ENCODE peak calls at places on chromosomes 3 and 15, in ten cellular contexts. One of them, this sample, is unnamed.

GRCh38 chr15:58555168-58556027 is 123.6 kb downstream of the LIPC start:
- DNase-seq in adrenal gland: peak; percentile 38
- DNase-seq in GM06990: no peak
- DNase-seq in HCT116: no peak
- DNase-seq in cardiac fibroblast: no peak
- DNase-seq in neural progenitor cell: peak; percentile 45
- DNase-seq in body of pancreas: no peak
- DNase-seq in bronchial epithelial cell: no peak
- DNase-seq in heart right ventricle: no peak
- DNase-seq in foreskin fibroblast: no peak
- DNase-seq in this sample: no peak

GRCh38 chr3:11238057-11238456 is 34.1 kb upstream of the ATG7 start:
- DNase-seq in HCT116: peak; percentile 13
- DNase-seq in body of pancreas: no peak
- DNase-seq in neural progenitor cell: no peak
- DNase-seq in bronchial epithelial cell: peak; percentile 85
- DNase-seq in adrenal gland: no peak
- DNase-seq in GM06990: peak; percentile 11
- DNase-seq in heart right ventricle: no peak
- DNase-seq in cardiac fibroblast: peak; percentile 94
- DNase-seq in foreskin fibroblast: peak; percentile 57
- DNase-seq in this sample: peak; percentile 74

GRCh38 chr3:148309390-148310035 is 388.2 kb upstream of the AGTR1 start:
- DNase-seq in GM06990: no peak
- DNase-seq in HCT116: peak; percentile 45
- DNase-seq in foreskin fibroblast: peak; percentile 73
- DNase-seq in neural progenitor cell: peak; percentile 72
- DNase-seq in heart right ventricle: no peak
- DNase-seq in adrenal gland: no peak
- DNase-seq in cardiac fibroblast: peak; percentile 72
- DNase-seq in bronchial epithelial cell: peak; percentile 36
- DNase-seq in body of pancreas: peak; percentile 52
- DNase-seq in this sample: no peak

GRCh38 chr15:73924258-73924921 is 1.9 kb upstream of the LOXL1 start:
- DNase-seq in heart right ventricle: peak; percentile 30
- DNase-seq in HCT116: no peak
- DNase-seq in neural progenitor cell: peak; percentile 39
- DNase-seq in GM06990: no peak
- DNase-seq in bronchial epithelial cell: peak; percentile 75
- DNase-seq in body of pancreas: no peak
- DNase-seq in cardiac fibroblast: peak; percentile 90
- DNase-seq in adrenal gland: no peak
- DNase-seq in foreskin fibroblast: peak; percentile 93
- DNase-seq in this sample: peak; percentile 76

GRCh38 chr3:45381168-45381852 is 7.1 kb upstream of the LARS2 start:
- DNase-seq in heart right ventricle: no peak
- DNase-seq in bronchial epithelial cell: peak; percentile 54
- DNase-seq in GM06990: no peak
- DNase-seq in body of pancreas: peak; percentile 6
- DNase-seq in cardiac fibroblast: peak; percentile 10
- DNase-seq in adrenal gland: no peak
- DNase-seq in neural progenitor cell: no peak
- DNase-seq in foreskin fibroblast: no peak
- DNase-seq in HCT116: no peak
- DNase-seq in this sample: no peak

GRCh38 chr3:143334231-143334630 is 214.7 kb downstream of the CHST2 start:
- DNase-seq in foreskin fibroblast: peak; percentile 69
- DNase-seq in GM06990: no peak
- DNase-seq in HCT116: no peak
- DNase-seq in adrenal gland: no peak
- DNase-seq in bronchial epithelial cell: peak; percentile 10
- DNase-seq in neural progenitor cell: no peak
- DNase-seq in cardiac fibroblast: peak; percentile 51
- DNase-seq in body of pancreas: no peak
- DNase-seq in heart right ventricle: no peak
- DNase-seq in this sample: no peak

GRCh38 chr15:52787123-52787503 is 3.0 kb downstream of the ONECUT1 start:
- DNase-seq in GM06990: no peak
- DNase-seq in HCT116: no peak
- DNase-seq in neural progenitor cell: peak; percentile 46
- DNase-seq in body of pancreas: peak; percentile 64
- DNase-seq in heart right ventricle: no peak
- DNase-seq in adrenal gland: no peak
- DNase-seq in foreskin fibroblast: no peak
- DNase-seq in bronchial epithelial cell: no peak
- DNase-seq in cardiac fibroblast: no peak
- DNase-seq in this sample: no peak

GRCh38 chr3:18847583-18848197 is 300.6 kb upstream of the KCNH8 start:
- DNase-seq in body of pancreas: no peak
- DNase-seq in GM06990: no peak
- DNase-seq in foreskin fibroblast: no peak
- DNase-seq in heart right ventricle: no peak
- DNase-seq in adrenal gland: no peak
- DNase-seq in cardiac fibroblast: no peak
- DNase-seq in neural progenitor cell: peak; percentile 28
- DNase-seq in HCT116: peak; percentile 6
- DNase-seq in bronchial epithelial cell: peak; percentile 45
- DNase-seq in this sample: no peak

GRCh38 chr3:138367912-138368311 is 19.5 kb downstream of the MRAS start:
- DNase-seq in neural progenitor cell: peak; percentile 21
- DNase-seq in adrenal gland: peak; percentile 76
- DNase-seq in foreskin fibroblast: peak; percentile 52
- DNase-seq in HCT116: no peak
- DNase-seq in cardiac fibroblast: peak; percentile 30
- DNase-seq in GM06990: no peak
- DNase-seq in body of pancreas: peak; percentile 26
- DNase-seq in heart right ventricle: peak; percentile 52
- DNase-seq in bronchial epithelial cell: no peak
- DNase-seq in this sample: no peak

GRCh38 chr15:83581381-83581780 is 72.5 kb upstream of the ADAMTSL3 start:
- DNase-seq in foreskin fibroblast: no peak
- DNase-seq in heart right ventricle: no peak
- DNase-seq in bronchial epithelial cell: no peak
- DNase-seq in GM06990: no peak
- DNase-seq in adrenal gland: no peak
- DNase-seq in cardiac fibroblast: peak; percentile 1
- DNase-seq in body of pancreas: no peak
- DNase-seq in HCT116: no peak
- DNase-seq in neural progenitor cell: no peak
- DNase-seq in this sample: no peak

GRCh38 chr3:134350861-134351311 is 23.4 kb downstream of the AMOTL2 start:
- DNase-seq in body of pancreas: peak; percentile 92
- DNase-seq in HCT116: no peak
- DNase-seq in cardiac fibroblast: no peak
- DNase-seq in heart right ventricle: no peak
- DNase-seq in foreskin fibroblast: no peak
- DNase-seq in bronchial epithelial cell: peak; percentile 89
- DNase-seq in adrenal gland: no peak
- DNase-seq in neural progenitor cell: no peak
- DNase-seq in GM06990: no peak
- DNase-seq in this sample: no peak

GRCh38 chr15:48541659-48542334 is 103.7 kb downstream of the FBN1 start:
- DNase-seq in bronchial epithelial cell: peak; percentile 67
- DNase-seq in foreskin fibroblast: peak; percentile 93
- DNase-seq in adrenal gland: no peak
- DNase-seq in cardiac fibroblast: peak; percentile 84
- DNase-seq in body of pancreas: no peak
- DNase-seq in HCT116: no peak
- DNase-seq in neural progenitor cell: no peak
- DNase-seq in heart right ventricle: no peak
- DNase-seq in GM06990: no peak
- DNase-seq in this sample: peak; percentile 65

GRCh38 chr15:29437888-29438713 is 168.5 kb upstream of the NSMCE3 start:
- DNase-seq in adrenal gland: no peak
- DNase-seq in bronchial epithelial cell: no peak
- DNase-seq in heart right ventricle: no peak
- DNase-seq in body of pancreas: no peak
- DNase-seq in HCT116: no peak
- DNase-seq in foreskin fibroblast: no peak
- DNase-seq in GM06990: no peak
- DNase-seq in neural progenitor cell: no peak
- DNase-seq in cardiac fibroblast: no peak
- DNase-seq in this sample: no peak

GRCh38 chr3:108099203-108099602 is 8.4 kb upstream of the CD47 start:
- DNase-seq in adrenal gland: no peak
- DNase-seq in bronchial epithelial cell: no peak
- DNase-seq in GM06990: no peak
- DNase-seq in cardiac fibroblast: peak; percentile 17
- DNase-seq in body of pancreas: no peak
- DNase-seq in foreskin fibroblast: no peak
- DNase-seq in HCT116: no peak
- DNase-seq in heart right ventricle: no peak
- DNase-seq in neural progenitor cell: peak; percentile 23
- DNase-seq in this sample: no peak

GRCh38 chr3:53030864-53031445 is 14.9 kb downstream of the SFMBT1 start:
- DNase-seq in GM06990: no peak
- DNase-seq in bronchial epithelial cell: peak; percentile 33
- DNase-seq in neural progenitor cell: no peak
- DNase-seq in adrenal gland: no peak
- DNase-seq in cardiac fibroblast: no peak
- DNase-seq in foreskin fibroblast: no peak
- DNase-seq in body of pancreas: no peak
- DNase-seq in heart right ventricle: no peak
- DNase-seq in HCT116: no peak
- DNase-seq in this sample: no peak

GRCh38 chr15:83398591-83398990 is 48.5 kb upstream of the SH3GL3 start:
- DNase-seq in bronchial epithelial cell: peak; percentile 41
- DNase-seq in cardiac fibroblast: peak; percentile 37
- DNase-seq in adrenal gland: no peak
- DNase-seq in foreskin fibroblast: peak; percentile 66
- DNase-seq in HCT116: no peak
- DNase-seq in neural progenitor cell: no peak
- DNase-seq in heart right ventricle: no peak
- DNase-seq in GM06990: no peak
- DNase-seq in body of pancreas: no peak
- DNase-seq in this sample: peak; percentile 44

GRCh38 chr3:40476478-40477470 is at the start of gene ZNF619:
- DNase-seq in cardiac fibroblast: peak; percentile 80
- DNase-seq in heart right ventricle: peak; percentile 76
- DNase-seq in GM06990: peak; percentile 67
- DNase-seq in adrenal gland: peak; percentile 83
- DNase-seq in bronchial epithelial cell: peak; percentile 53
- DNase-seq in neural progenitor cell: peak; percentile 77
- DNase-seq in HCT116: peak; percentile 42
- DNase-seq in body of pancreas: peak; percentile 82
- DNase-seq in foreskin fibroblast: peak; percentile 89
- DNase-seq in this sample: peak; percentile 24
- TF ChIP-seq CTCF in cardiac fibroblast: no peak
- TF ChIP-seq CTCF in heart right ventricle: no peak
- TF ChIP-seq CTCF in GM06990: no peak
- TF ChIP-seq CTCF in adrenal gland: no peak
- TF ChIP-seq CTCF in bronchial epithelial cell: peak; percentile 7
- TF ChIP-seq CTCF in neural progenitor cell: no peak
- TF ChIP-seq CTCF in HCT116: no peak
- TF ChIP-seq CTCF in body of pancreas: no peak
- TF ChIP-seq CTCF in foreskin fibroblast: no peak
- TF ChIP-seq CTCF in this sample: no peak

GRCh38 chr3:57142335-57142734 is 22.8 kb downstream of the IL17RD start:
- DNase-seq in foreskin fibroblast: no peak
- DNase-seq in body of pancreas: no peak
- DNase-seq in bronchial epithelial cell: no peak
- DNase-seq in cardiac fibroblast: no peak
- DNase-seq in heart right ventricle: no peak
- DNase-seq in GM06990: no peak
- DNase-seq in neural progenitor cell: no peak
- DNase-seq in adrenal gland: peak; percentile 35
- DNase-seq in HCT116: no peak
- DNase-seq in this sample: no peak
- H3K4me3 ChIP-seq in foreskin fibroblast: no peak overlapping the region
- H3K4me3 ChIP-seq in body of pancreas: no peak overlapping the region
- H3K4me3 ChIP-seq in bronchial epithelial cell: no peak overlapping the region
- H3K4me3 ChIP-seq in cardiac fibroblast: no peak overlapping the region
- H3K4me3 ChIP-seq in heart right ventricle: no peak overlapping the region
- H3K4me3 ChIP-seq in GM06990: no peak overlapping the region
- H3K4me3 ChIP-seq in neural progenitor cell: no peak overlapping the region
- H3K4me3 ChIP-seq in adrenal gland: no peak overlapping the region
- H3K4me3 ChIP-seq in HCT116: no peak overlapping the region
- H3K4me3 ChIP-seq in this sample: no peak overlapping the region

GRCh38 chr15:87033056-87033455 is 953.4 kb downstream of the AGBL1 start:
- DNase-seq in cardiac fibroblast: peak; percentile 56
- DNase-seq in bronchial epithelial cell: no peak
- DNase-seq in GM06990: no peak
- DNase-seq in foreskin fibroblast: no peak
- DNase-seq in body of pancreas: no peak
- DNase-seq in heart right ventricle: no peak
- DNase-seq in adrenal gland: no peak
- DNase-seq in neural progenitor cell: peak; percentile 49
- DNase-seq in HCT116: no peak
- DNase-seq in this sample: no peak
- TF ChIP-seq CTCF in cardiac fibroblast: peak; percentile 27
- TF ChIP-seq CTCF in bronchial epithelial cell: no peak
- TF ChIP-seq CTCF in GM06990: no peak
- TF ChIP-seq CTCF in foreskin fibroblast: peak; percentile 13
- TF ChIP-seq CTCF in body of pancreas: no peak
- TF ChIP-seq CTCF in heart right ventricle: no peak
- TF ChIP-seq CTCF in adrenal gland: no peak
- TF ChIP-seq CTCF in neural progenitor cell: peak; percentile 58
- TF ChIP-seq CTCF in HCT116: no peak
- TF ChIP-seq CTCF in this sample: peak; percentile 11

GRCh38 chr3:49413338-49413734 is 1.1 kb downstream of the TCTA start:
- DNase-seq in heart right ventricle: no peak
- DNase-seq in foreskin fibroblast: no peak
- DNase-seq in adrenal gland: no peak
- DNase-seq in neural progenitor cell: no peak
- DNase-seq in cardiac fibroblast: no peak
- DNase-seq in HCT116: no peak
- DNase-seq in body of pancreas: no peak
- DNase-seq in GM06990: no peak
- DNase-seq in bronchial epithelial cell: no peak
- DNase-seq in this sample: no peak
- H3K4me3 ChIP-seq in heart right ventricle: peak overlapping the region; percentile 83
- H3K4me3 ChIP-seq in foreskin fibroblast: peak overlapping the region; percentile 72
- H3K4me3 ChIP-seq in adrenal gland: no peak overlapping the region
- H3K4me3 ChIP-seq in neural progenitor cell: no peak overlapping the region
- H3K4me3 ChIP-seq in cardiac fibroblast: peak overlapping the region; percentile 95
- H3K4me3 ChIP-seq in HCT116: peak overlapping the region; percentile 95
- H3K4me3 ChIP-seq in body of pancreas: no peak overlapping the region
- H3K4me3 ChIP-seq in GM06990: peak overlapping the region; percentile 93
- H3K4me3 ChIP-seq in bronchial epithelial cell: no peak overlapping the region
- H3K4me3 ChIP-seq in this sample: peak overlapping the region; percentile 88

DNA sequence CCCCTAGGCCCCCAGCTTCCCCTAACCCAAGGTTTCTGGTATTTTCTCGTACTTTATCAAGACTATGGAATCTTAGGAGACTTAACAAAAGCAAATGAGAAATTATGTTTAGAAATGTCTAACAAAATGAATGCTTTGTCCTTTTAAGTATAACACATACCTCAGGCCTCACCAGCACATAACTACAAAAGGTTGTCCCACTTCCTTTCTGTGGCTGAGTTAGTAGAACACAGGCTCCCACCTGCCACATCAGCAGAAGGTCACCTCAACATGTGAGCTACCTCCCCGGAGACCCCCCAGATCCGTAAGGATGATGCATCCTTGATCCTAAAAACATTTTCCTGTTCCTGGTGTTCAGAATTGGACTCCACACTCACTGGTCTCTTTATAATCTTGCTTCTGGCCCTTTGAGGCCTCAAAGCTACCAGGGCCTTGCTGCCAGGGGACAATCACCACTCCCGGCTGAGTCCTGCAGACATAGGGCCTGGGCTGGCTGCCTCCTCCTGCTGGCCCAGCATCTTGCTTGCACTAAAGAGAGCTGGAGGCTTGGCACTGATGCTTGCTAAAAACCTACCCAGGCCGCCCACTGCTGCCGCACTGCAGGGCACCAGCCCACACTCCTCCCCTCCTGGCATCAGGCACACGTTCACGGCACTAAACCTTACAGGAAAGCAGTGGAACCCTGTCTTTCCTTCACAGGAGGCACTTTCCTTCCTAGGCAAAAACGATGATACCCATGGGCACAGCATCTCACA is 2.9 kb downstream of the CCRL2 start:
- DNase-seq in cardiac fibroblast: no peak
- DNase-seq in neural progenitor cell: no peak
- DNase-seq in bronchial epithelial cell: no peak
- DNase-seq in HCT116: no peak
- DNase-seq in GM06990: no peak
- DNase-seq in foreskin fibroblast: no peak
- DNase-seq in adrenal gland: no peak
- DNase-seq in heart right ventricle: peak; percentile 41
- DNase-seq in body of pancreas: no peak
- DNase-seq in this sample: no peak
- TF ChIP-seq CTCF in cardiac fibroblast: no peak
- TF ChIP-seq CTCF in neural progenitor cell: no peak
- TF ChIP-seq CTCF in bronchial epithelial cell: no peak
- TF ChIP-seq CTCF in HCT116: no peak
- TF ChIP-seq CTCF in GM06990: no peak
- TF ChIP-seq CTCF in foreskin fibroblast: no peak
- TF ChIP-seq CTCF in adrenal gland: no peak
- TF ChIP-seq CTCF in heart right ventricle: no peak
- TF ChIP-seq CTCF in body of pancreas: no peak
- TF ChIP-seq CTCF in this sample: no peak